ENCODE peak calls at places on chromosome 11, in four cellular contexts. S is HepG2, C is K562, G is GM12878. J is an unnamed sample.

GRCh38 chr11:47052576-47052975 is 116.0 kb downstream of the CSTPP1 start:
- DNase-seq in C (no peak), S (no peak), G (no peak), J (no peak)

GRCh38 chr11:26028294-26028954 is 303.5 kb upstream of the ANO3 start:
- DNase-seq in S (peak), G (no peak), C (no peak), J (peak)

GRCh38 chr11:2089536-2090165 is 49.5 kb downstream of the IGF2 start:
- DNase-seq in G (no peak), S (peak), C (peak), J (peak)

GRCh38 chr11:93648168-93648567 is 13.3 kb upstream of the CEP295 start:
- DNase-seq in G (no peak), C (no peak), S (peak), J (peak)

GRCh38 chr11:87212891-87213290 is 175.2 kb downstream of the TMEM135 start:
- DNase-seq in S (no peak), C (no peak), G (no peak), J (no peak)

GRCh38 chr11:2772544-2773031 is 72.8 kb upstream of the KCNQ1OT1 start:
- DNase-seq in C (no peak), G (no peak), S (no peak), J (no peak)

GRCh38 chr11:86443415-86443814 is 68.7 kb downstream of the CCDC81 start:
- DNase-seq in G (no peak), S (no peak), C (no peak), J (no peak)

GRCh38 chr11:134340354-134340964 is 8.7 kb downstream of the GLB1L2 start:
- DNase-seq in G (no peak), S (no peak), C (no peak), J (no peak)

GRCh38 chr11:103584021-103584420 is 452.4 kb upstream of the DDI1 start:
- DNase-seq in G (no peak), S (no peak), C (no peak), J (no peak)

GRCh38 chr11:58788355-58789023 is 56.0 kb downstream of the GLYATL2 start:
- DNase-seq in G (peak), S (peak), C (peak), J (peak)

GRCh38 chr11:83249445-83249844 is 36.7 kb downstream of the CCDC90B start:
- DNase-seq in C (no peak), S (no peak), G (no peak), J (no peak)

GRCh38 chr11:123241874-123242538 is 47.0 kb upstream of the CLMP start:
- DNase-seq in G (no peak), S (no peak), C (no peak), J (no peak)

GRCh38 chr11:76885390-76886097 is 24.8 kb downstream of the ACER3 start:
- DNase-seq in G (no peak), C (no peak), S (no peak), J (no peak)

GRCh38 chr11:66725646-66726045 is 3.4 kb downstream of the SPTBN2 start:
- DNase-seq in G (no peak), S (no peak), C (no peak), J (no peak)

GRCh38 chr11:16981651-16982194 is 32.5 kb downstream of the PLEKHA7 start:
- DNase-seq in C (no peak), G (no peak), S (peak), J (peak)

GRCh38 chr11:64068705-64069400 is 33.1 kb downstream of the FLRT1 start:
- DNase-seq in S (no peak), G (no peak), C (no peak), J (no peak)

GRCh38 chr11:130904380-130904779 is 11.9 kb downstream of the SNX19 start:
- DNase-seq in S (no peak), G (no peak), C (peak), J (no peak)

GRCh38 chr11:19460718-19461405 is 220.1 kb upstream of the E2F8 start:
- DNase-seq in S (no peak), G (no peak), C (no peak), J (no peak)

GRCh38 chr11:73292481-73292880 is 15.6 kb upstream of the ARHGEF17 start:
- DNase-seq in G (no peak), C (no peak), S (no peak), J (no peak)

GRCh38 chr11:90556612-90557011 is 333.8 kb upstream of the CHORDC1 start:
- DNase-seq in G (no peak), C (no peak), S (no peak), J (no peak)

GRCh38 chr11:75946531-75947530 is 131.8 kb downstream of the UVRAG start:
- DNase-seq in G (no peak), C (no peak), S (no peak), J (no peak)

GRCh38 chr11:69497221-69497787 is 15.8 kb downstream of the LINC01488 start:
- DNase-seq in S (peak), G (no peak), C (no peak), J (peak)

GRCh38 chr11:133911169-133911568 is 45.6 kb downstream of the IGSF9B start:
- DNase-seq in G (no peak), S (no peak), C (peak), J (no peak)

GRCh38 chr11:106958506-106959248 is 59.6 kb downstream of the GUCY1A2 start:
- DNase-seq in G (no peak), C (no peak), S (no peak), J (no peak)

GRCh38 chr11:2077061-2077802 is 62.0 kb downstream of the IGF2 start:
- DNase-seq in C (no peak), G (no peak), S (peak), J (peak)

GRCh38 chr11:113667801-113668200 is 38.3 kb downstream of the TMPRSS5 start:
- DNase-seq in C (no peak), S (no peak), G (no peak), J (no peak)

GRCh38 chr11:113663567-113663966 is 42.5 kb downstream of the TMPRSS5 start:
- DNase-seq in C (peak), G (no peak), S (no peak), J (no peak)

GRCh38 chr11:113666584-113666983 is 39.5 kb downstream of the TMPRSS5 start:
- DNase-seq in S (no peak), G (no peak), C (no peak), J (no peak)

GRCh38 chr11:113664069-113664980 is 41.8 kb downstream of the TMPRSS5 start:
- DNase-seq in S (peak), G (no peak), C (peak), J (peak)

DNA sequence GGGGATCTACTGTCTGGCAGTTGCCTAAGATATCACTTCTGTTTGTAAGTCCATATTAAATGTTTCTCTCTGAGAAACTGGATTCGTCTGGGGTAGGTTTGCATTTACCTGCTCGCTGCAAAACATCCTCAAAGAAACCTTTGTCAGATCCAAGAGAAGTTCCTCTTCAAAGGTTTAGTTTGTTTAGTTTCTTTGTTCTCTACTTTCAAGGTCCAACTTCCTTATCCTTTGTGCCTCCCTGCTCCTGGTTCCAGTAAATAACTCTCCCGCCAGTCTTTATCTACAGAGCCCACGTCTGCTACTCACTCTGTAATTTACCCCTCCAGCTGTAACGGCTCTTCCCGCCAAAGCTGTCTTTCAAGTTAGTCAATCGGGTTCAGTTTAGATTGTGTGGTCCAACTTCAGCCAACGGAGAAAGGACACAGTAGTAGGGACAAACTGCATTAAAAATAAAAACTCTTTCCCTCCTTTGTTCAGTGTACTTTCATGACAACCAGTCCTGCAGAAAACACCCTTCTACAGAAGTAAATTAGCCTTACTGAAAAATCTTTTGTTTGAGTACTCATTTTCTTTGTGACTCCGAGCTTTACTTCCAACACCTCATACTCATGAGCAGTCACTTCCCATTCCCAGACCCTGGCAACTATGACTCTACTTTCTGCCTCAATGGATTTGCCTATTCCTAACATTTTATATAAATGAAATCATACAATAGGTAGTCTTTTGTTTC is 41.0 kb downstream of the TMPRSS5 start:
- DNase-seq in G (no peak), S (peak), C (peak), J (peak)
- H3K4me2 ChIP-seq in G (no peak), S (peak), C (peak), J (peak)

DNA sequence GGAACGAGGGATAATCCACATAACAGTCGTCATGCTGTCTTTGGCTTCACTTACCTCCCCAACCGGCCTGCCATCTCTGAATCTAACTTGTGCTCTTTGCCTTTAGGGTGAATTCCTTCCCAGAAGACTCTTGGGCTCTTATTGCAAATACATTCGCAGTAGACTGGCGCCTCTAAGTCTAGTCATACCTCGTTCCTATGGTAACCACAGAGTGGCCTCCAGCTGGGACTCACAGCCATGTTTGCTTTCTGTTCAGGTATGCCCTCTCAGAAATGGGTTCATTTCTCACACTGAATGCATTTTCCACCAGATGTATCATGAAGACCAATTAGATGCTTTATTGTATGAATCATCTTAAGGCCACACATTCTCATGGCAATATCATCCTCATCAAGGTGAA is 112.7 kb downstream of the FAR1 start:
- DNase-seq in G (no peak), C (no peak), S (peak), J (no peak)
- TF ChIP-seq ESRRA in G (no peak), C (no peak), S (no peak), J (no peak)

GRCh38 chr11:9138612-9139579 is 47.5 kb upstream of the SCUBE2 start:
- DNase-seq in C (no peak), S (peak), G (no peak), J (peak)

GRCh38 chr11:9136731-9137130 is 45.3 kb upstream of the SCUBE2 start:
- DNase-seq in G (no peak), S (no peak), C (no peak), J (no peak)

GRCh38 chr11:9139628-9140357 is 48.4 kb upstream of the SCUBE2 start:
- DNase-seq in G (no peak), S (no peak), C (no peak), J (no peak)

GRCh38 chr11:9137293-9138132 is 46.1 kb upstream of the SCUBE2 start:
- DNase-seq in C (peak), S (peak), G (peak), J (peak)

GRCh38 chr11:9138133-9138453 is 46.7 kb upstream of the SCUBE2 start:
- DNase-seq in S (no peak), C (no peak), G (no peak), J (no peak)
- H3K4me2 ChIP-seq in S (no peak), C (no peak), G (no peak), J (peak)

GRCh38 chr11:119188067-119188466 is 2.8 kb downstream of the NHERF4 start:
- DNase-seq in C (no peak), S (no peak), G (no peak), J (no peak)

GRCh38 chr11:119188887-119189286 is 3.6 kb downstream of the NHERF4 start:
- DNase-seq in C (no peak), S (no peak), G (no peak), J (no peak)

GRCh38 chr11:119189393-119189792 is 4.1 kb downstream of the NHERF4 start:
- DNase-seq in C (no peak), G (no peak), S (no peak), J (no peak)

GRCh38 chr11:119187123-119187892 is 2.0 kb downstream of the NHERF4 start:
- DNase-seq in G (no peak), S (no peak), C (peak), J (no peak)

DNA sequence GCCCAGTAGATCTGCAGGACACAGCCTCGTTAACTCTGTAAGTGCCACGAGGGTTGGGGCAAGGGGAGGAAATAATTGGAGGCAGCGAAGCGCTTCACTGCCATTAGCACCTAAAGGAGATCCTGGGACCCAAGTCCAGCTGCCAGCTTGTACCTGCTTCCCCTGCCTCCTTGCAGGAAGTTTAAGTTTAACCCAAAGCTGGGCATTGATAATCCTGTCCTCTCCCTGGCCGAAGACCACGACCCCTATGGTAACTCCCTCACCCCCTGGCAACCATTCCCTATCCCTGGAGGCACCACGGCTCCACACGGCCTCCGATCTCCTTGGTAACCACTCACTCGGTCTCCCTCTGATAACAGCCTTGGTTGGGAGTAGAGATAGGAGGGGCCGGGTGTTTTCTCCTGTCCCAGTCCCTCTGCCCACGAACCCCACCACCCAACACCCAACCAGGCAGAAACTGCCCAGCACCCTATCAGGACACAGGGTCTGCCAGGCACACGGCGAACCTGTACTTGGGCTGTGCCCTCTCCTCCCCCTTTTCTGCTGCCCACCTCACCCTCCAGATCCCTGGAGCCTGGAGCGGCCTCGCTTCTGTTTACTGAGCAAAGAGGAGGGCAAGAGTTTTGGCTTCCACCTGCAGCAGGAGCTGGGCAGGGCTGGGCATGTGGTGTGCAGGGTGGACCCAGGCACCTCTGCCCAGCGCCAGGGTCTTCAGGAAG is 800 bp downstream of the NHERF4 start:
- DNase-seq in S (no peak), C (no peak), G (no peak), J (no peak)
- TF ChIP-seq ESRRA in S (no peak), C (no peak), G (no peak), J (no peak)

GRCh38 chr11:42237701-42238235 is 778.3 kb upstream of the LRRC4C start:
- DNase-seq in G (no peak), C (no peak), S (no peak), J (no peak)

GRCh38 chr11:42239102-42239501 is 779.6 kb upstream of the LRRC4C start:
- DNase-seq in C (no peak), G (no peak), S (no peak), J (no peak)

GRCh38 chr11:42244376-42244775 is 784.9 kb upstream of the LRRC4C start:
- DNase-seq in G (no peak), C (no peak), S (no peak), J (no peak)

DNA sequence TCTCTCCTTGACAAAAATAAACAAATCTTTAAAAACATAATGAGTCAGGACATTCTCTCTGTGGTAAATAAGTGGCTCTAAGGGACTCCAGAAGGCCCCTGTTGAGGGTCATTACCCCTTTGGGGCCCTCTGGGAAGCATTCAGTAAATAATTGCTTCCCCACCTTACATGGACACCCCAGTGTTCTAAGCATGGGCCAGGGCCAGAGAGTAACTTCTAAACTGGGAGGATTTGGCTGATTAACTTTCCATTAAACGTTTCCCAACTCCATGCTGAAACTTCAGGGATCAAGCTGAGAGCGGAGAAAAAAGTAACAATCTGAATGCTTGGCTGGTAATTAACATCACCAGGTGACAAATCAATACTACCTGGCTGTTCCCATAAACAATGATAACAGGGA is 783.9 kb upstream of the LRRC4C start:
- DNase-seq in G (no peak), S (no peak), C (no peak), J (no peak)
- H3K4me2 ChIP-seq in G (no peak), S (no peak), C (no peak), J (no peak)

GRCh38 chr11:128039140-128040021 is 548.0 kb downstream of the ETS1 start:
- DNase-seq in C (no peak), S (no peak), G (no peak), J (no peak)
- TF ChIP-seq ESRRA in C (no peak), S (no peak), G (no peak), J (no peak)

DNA sequence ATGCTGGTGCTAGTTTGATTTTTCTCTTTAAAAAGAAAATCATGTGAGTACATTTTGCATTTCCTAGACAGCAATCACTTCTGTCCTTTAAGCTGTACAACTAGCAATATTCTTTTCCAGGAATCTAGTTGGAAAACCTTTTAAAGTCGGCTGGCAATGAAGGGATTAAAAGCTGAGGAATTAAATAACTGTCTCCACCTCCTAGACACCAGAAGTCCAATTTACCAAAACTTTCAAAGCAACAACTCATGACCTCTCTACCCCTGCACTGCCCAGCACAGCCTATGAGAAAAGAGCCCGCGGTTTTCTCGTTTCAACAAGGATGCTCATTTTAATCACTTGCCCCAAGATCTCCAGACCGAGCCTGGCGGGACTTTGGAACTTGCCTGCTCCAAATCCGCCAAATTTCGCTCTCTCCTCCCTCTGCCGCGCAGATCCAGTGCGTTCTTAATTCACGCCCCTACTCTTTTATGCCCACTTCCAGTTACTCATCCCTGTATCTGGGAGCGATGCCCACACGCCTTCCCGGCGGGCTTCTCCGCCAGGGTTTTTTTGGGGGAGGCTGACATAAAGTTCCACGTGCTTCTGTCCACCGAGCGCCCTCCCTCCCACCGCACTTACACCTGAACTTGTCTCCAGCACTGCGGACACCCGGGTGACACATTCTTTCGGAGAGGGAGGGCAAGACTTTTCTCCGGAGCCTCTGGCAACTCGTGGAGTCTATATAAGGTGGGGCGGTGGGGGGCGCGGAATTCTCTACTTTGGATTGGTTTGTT is 2.5 kb downstream of the MPPED2 start:
- DNase-seq in G (no peak), C (no peak), S (no peak), J (no peak)
- H3K4me2 ChIP-seq in G (no peak), C (no peak), S (no peak), J (no peak)

GRCh38 chr11:121550247-121551132 is 97.7 kb upstream of the SORL1-AS1 start:
- DNase-seq in C (no peak), S (no peak), G (no peak), J (no peak)

GRCh38 chr11:121553367-121553766 is 100.6 kb upstream of the SORL1-AS1 start:
- DNase-seq in S (no peak), G (no peak), C (no peak), J (no peak)

GRCh38 chr11:121553806-121554205 is 101.0 kb upstream of the SORL1-AS1 start:
- DNase-seq in S (peak), C (no peak), G (no peak), J (peak)

GRCh38 chr11:121551463-121551862 is 98.7 kb upstream of the SORL1-AS1 start:
- DNase-seq in S (no peak), C (no peak), G (no peak), J (no peak)

DNA sequence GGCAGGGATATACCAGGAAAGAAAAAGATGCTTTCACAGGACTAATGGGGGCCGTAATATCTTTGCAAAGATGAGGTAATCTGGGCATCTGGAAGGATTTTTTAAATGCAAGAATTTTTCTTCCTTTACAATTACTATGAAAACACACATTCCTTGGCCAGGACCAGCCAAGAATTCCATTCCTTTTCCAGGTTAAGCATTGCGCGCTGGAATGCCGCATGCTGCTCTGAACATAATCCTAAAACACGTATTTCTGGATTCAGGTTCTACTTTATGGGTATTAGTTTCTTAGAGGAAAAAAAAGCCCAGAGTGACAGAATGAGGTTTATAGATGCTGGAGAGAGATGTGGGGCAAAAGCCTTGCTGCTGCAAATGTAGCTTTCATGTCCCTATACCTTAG is 99.4 kb upstream of the SORL1-AS1 start:
- DNase-seq in C (no peak), S (no peak), G (no peak), J (no peak)
- TF ChIP-seq ESRRA in C (no peak), S (no peak), G (no peak), J (no peak)